ENCODE peak calls at places on chromosomes 12 and 14, in four cellular contexts. S, M, C and Y are unnamed samples.

GRCh38 chr12:40224439-40225291 is at the start of gene LRRK2:
- DNase-seq in M (peak), S (peak), C (peak), Y (peak)

GRCh38 chr12:131208425-131208824 is 254.7 kb downstream of the ADGRD1 start:
- DNase-seq in S (no peak), M (no peak), C (no peak), Y (no peak)

GRCh38 chr14:77018785-77019184 is 9.7 kb downstream of the IRF2BPL start:
- DNase-seq in M (peak), S (no peak), C (no peak), Y (no peak)

GRCh38 chr14:72433511-72433910 is 460.4 kb downstream of the DPF3 start:
- DNase-seq in S (no peak), C (peak), M (peak), Y (peak)

GRCh38 chr14:76546426-76547221 is 170.7 kb downstream of the ESRRB start:
- DNase-seq in M (no peak), S (no peak), C (no peak), Y (peak)

GRCh38 chr14:88987516-88987915 is 163.1 kb downstream of the TTC8 start:
- DNase-seq in S (no peak), C (no peak), M (no peak), Y (no peak)

GRCh38 chr14:63896278-63896720 is 43.5 kb downstream of the SYNE2 start:
- DNase-seq in C (peak), S (peak), M (peak), Y (peak)

GRCh38 chr12:2646341-2646740 is 148.4 kb upstream of the FKBP4 start:
- DNase-seq in C (no peak), M (no peak), S (peak), Y (no peak)

GRCh38 chr12:101775814-101776213 is 36.6 kb upstream of the SYCP3 start:
- DNase-seq in C (no peak), S (no peak), M (no peak), Y (no peak)

GRCh38 chr12:77152623-77153193 is 87.3 kb upstream of the E2F7 start:
- DNase-seq in M (peak), S (no peak), C (peak), Y (peak)

GRCh38 chr14:100522616-100523021 is 64.6 kb downstream of the BEGAIN start:
- DNase-seq in C (no peak), S (peak), M (no peak), Y (no peak)

GRCh38 chr14:79791055-79791732 is 420.1 kb downstream of the DIO2 start:
- DNase-seq in M (no peak), C (no peak), S (no peak), Y (no peak)

GRCh38 chr14:99095369-99095768 is 176.6 kb downstream of the BCL11B start:
- DNase-seq in S (no peak), M (no peak), C (no peak), Y (no peak)

GRCh38 chr12:68113644-68114043 is 45.9 kb downstream of the IFNG start:
- DNase-seq in S (no peak), C (no peak), M (no peak), Y (no peak)

GRCh38 chr12:32881702-32882101 is 14.9 kb downstream of the PKP2 start:
- DNase-seq in S (no peak), M (no peak), C (no peak), Y (no peak)

GRCh38 chr12:32887058-32887457 is 9.5 kb downstream of the PKP2 start:
- DNase-seq in C (no peak), M (no peak), S (no peak), Y (no peak)

GRCh38 chr12:32884962-32885361 is 11.6 kb downstream of the PKP2 start:
- DNase-seq in M (no peak), C (no peak), S (no peak), Y (no peak)

GRCh38 chr12:32889073-32889760 is 7.4 kb downstream of the PKP2 start:
- DNase-seq in M (no peak), C (no peak), S (no peak), Y (no peak)

DNA sequence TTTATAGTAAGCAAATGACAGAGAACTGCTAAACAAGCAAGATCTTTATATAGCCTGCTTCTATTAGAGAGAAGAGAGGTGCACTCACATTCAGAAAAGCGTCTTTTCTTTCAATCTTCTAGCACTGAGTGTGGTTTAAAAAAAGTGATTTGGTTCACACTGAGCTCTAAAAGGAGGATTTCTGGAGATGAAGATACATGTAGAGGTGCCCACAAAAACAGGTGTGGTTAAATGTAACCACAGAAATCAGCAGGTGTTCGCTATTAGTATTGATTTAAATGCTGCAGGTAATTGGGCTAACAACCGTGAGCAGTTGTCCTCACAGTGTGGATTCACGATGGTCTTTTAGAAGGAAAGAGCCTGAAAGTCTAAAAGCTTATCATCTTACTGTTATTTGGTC is 10.7 kb downstream of the PKP2 start:
- DNase-seq in S (no peak), C (no peak), M (no peak), Y (no peak)
- TF ChIP-seq CTCF in S (no peak), C (no peak), M (no peak), Y (no peak)

GRCh38 chr12:112419269-112420133 is 754 bp downstream of the PTPN11 start:
- DNase-seq in C (peak), S (peak), M (peak), Y (peak)
- TF ChIP-seq CTCF in C (no peak), S (no peak), M (no peak), Y (peak)

GRCh38 chr14:22748691-22749090 is 17.8 kb upstream of the OXA1L start:
- DNase-seq in S (no peak), C (no peak), M (no peak), Y (no peak)
- TF ChIP-seq CTCF in S (no peak), C (no peak), M (no peak), Y (no peak)

DNA sequence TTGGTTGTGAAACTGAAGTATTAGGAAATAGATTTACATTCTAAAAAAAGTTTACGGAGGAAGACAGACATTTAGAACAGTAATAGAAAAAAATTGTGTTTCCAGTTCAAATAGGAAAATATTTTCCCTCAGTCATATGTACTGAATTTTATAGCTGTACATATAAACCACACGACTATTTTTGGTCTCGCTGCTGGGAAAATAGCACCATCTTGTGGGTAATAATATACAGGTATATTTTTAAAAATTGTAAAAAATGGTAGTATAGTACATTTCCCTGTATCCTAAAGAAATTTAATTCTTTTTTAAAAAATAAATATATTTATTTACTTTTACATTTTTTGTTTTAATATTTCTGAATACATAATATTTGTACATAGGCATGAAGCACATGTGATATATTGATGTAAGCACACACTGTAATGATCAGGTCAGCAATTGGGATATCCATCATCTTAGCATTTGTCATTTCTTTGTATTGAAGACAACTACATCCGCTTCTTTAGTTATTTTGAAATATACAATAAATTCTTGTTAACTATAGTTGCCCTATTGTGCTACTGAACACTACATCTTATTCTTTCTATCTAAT is 168.6 kb downstream of the ALX1 start:
- DNase-seq in M (peak), C (peak), S (no peak), Y (no peak)
- TF ChIP-seq CTCF in M (peak), C (peak), S (peak), Y (peak)